ENCODE peak calls at places on chromosome 15, in eight cellular contexts. K is GDM1; C is NCI-H774; P is fibroblast of the conjunctiva; B is hippocampal formation; N is ELR; W is HEK293T; G is activated naive CD8-positive, alpha-beta T cell treated with anti-CD3 and anti-CD28 coated beads for 36 hours. Q is an unnamed sample.

GRCh38 chr15:64070106-64070505 is 23.5 kb downstream of the CIAO2A start:
- DNase-seq in W (no peak), K (no peak), P (no peak), N (no peak), B (no peak), G (no peak), C (no peak), Q (no peak)

GRCh38 chr15:78716651-78717050 is 75.6 kb upstream of the CHRNB4 start:
- DNase-seq in W (no peak), K (no peak), N (no peak), P (no peak), G (no peak), C (no peak), B (no peak), Q (no peak)

GRCh38 chr15:39468828-39469227 is 112.1 kb upstream of the THBS1 start:
- DNase-seq in B (no peak), P (no peak), W (no peak), N (no peak), K (no peak), G (no peak), C (no peak), Q (no peak)

GRCh38 chr15:22780267-22780666 is 6.2 kb upstream of the NIPA1 start:
- DNase-seq in B (no peak), K (no peak), G (no peak), N (peak), P (no peak), C (no peak), W (no peak), Q (peak)

GRCh38 chr15:99963096-99963825 is 230.0 kb upstream of the LYSMD4 start:
- DNase-seq in N (peak), B (no peak), K (no peak), C (no peak), P (no peak), G (no peak), W (no peak), Q (no peak)

GRCh38 chr15:89362203-89363101 is 27.8 kb upstream of the POLG start:
- DNase-seq in W (peak), N (no peak), P (no peak), G (no peak), C (peak), K (no peak), B (peak), Q (no peak)

GRCh38 chr15:79206940-79207339 is 75.6 kb upstream of the ANKRD34C start:
- DNase-seq in W (no peak), N (no peak), G (no peak), C (no peak), P (no peak), B (no peak), K (no peak), Q (no peak)

GRCh38 chr15:62857411-62857853 is 185.1 kb upstream of the TPM1 start:
- DNase-seq in B (no peak), W (no peak), C (no peak), K (no peak), P (no peak), G (peak), N (peak), Q (no peak)

GRCh38 chr15:98417346-98417745 is 231.0 kb upstream of the IGF1R start:
- DNase-seq in B (no peak), K (no peak), C (no peak), W (no peak), P (no peak), N (no peak), G (no peak), Q (no peak)

GRCh38 chr15:94467034-94467433 is 235.7 kb downstream of the MCTP2 start:
- DNase-seq in G (no peak), C (no peak), B (no peak), W (no peak), N (no peak), K (no peak), P (no peak), Q (no peak)

GRCh38 chr15:67547836-67548531 is 5.5 kb downstream of the MAP2K5 start:
- DNase-seq in G (no peak), K (no peak), B (no peak), N (peak), W (no peak), P (no peak), C (no peak), Q (no peak)

GRCh38 chr15:32998182-32998581 is 196.3 kb downstream of the FMN1 start:
- DNase-seq in W (no peak), K (no peak), C (no peak), N (no peak), P (no peak), G (no peak), B (no peak), Q (no peak)

GRCh38 chr15:63368503-63368902 is 13.1 kb downstream of the CA12 start:
- DNase-seq in G (no peak), W (no peak), K (no peak), B (no peak), N (no peak), P (no peak), C (no peak), Q (no peak)

GRCh38 chr15:42152196-42152920 is 4.1 kb downstream of the PLA2G4F start:
- DNase-seq in N (no peak), K (no peak), W (no peak), G (no peak), C (no peak), P (no peak), B (peak), Q (no peak)

GRCh38 chr15:34014556-34014955 is 24.4 kb downstream of the AVEN start:
- DNase-seq in N (no peak), P (no peak), K (no peak), W (no peak), B (no peak), G (no peak), C (no peak), Q (no peak)

GRCh38 chr15:28726102-28726501 is 13.9 kb upstream of the GOLGA8M start:
- DNase-seq in B (no peak), C (no peak), N (no peak), P (no peak), G (no peak), W (no peak), K (no peak), Q (no peak)